ENCODE peak calls at places on chromosome 15, in five cellular contexts. J, S, Q, Y and K are unnamed samples.

GRCh38 chr15:71055461-71055860 is 59.8 kb upstream of the THSD4 start:
- DNase-seq in S (no peak), Q (no peak), Y (no peak), J (no peak), K (no peak)

GRCh38 chr15:69193948-69194827 is 33.8 kb downstream of the GLCE start:
- DNase-seq in S (no peak), Y (no peak), J (no peak), Q (no peak), K (no peak)

GRCh38 chr15:67865331-67865730 is 25.5 kb upstream of the RNU6-1 start:
- DNase-seq in S (no peak), Y (no peak), Q (no peak), J (no peak), K (no peak)

GRCh38 chr15:95940431-95940985 is 390.0 kb upstream of the NR2F2 start:
- DNase-seq in J (no peak), Q (no peak), Y (peak; percentile 39), S (no peak), K (no peak)

GRCh38 chr15:33910741-33911140 is 57.6 kb upstream of the CHRM5 start:
- DNase-seq in S (no peak), J (no peak), Y (no peak), Q (no peak), K (no peak)

GRCh38 chr15:27679621-27680521 is 419.2 kb downstream of the OCA2 start:
- DNase-seq in Q (no peak), Y (no peak), J (peak; percentile 37), S (no peak), K (no peak)

GRCh38 chr15:98009169-98009568 is 48.7 kb downstream of the ARRDC4 start:
- DNase-seq in Q (no peak), J (no peak), S (no peak), Y (no peak), K (no peak)

GRCh38 chr15:74826911-74827310 is 484 bp downstream of the CPLX3 start:
- DNase-seq in Y (no peak), Q (no peak), S (no peak), J (no peak), K (no peak)

GRCh38 chr15:27668471-27669220 is 430.5 kb downstream of the OCA2 start:
- DNase-seq in Y (no peak), Q (no peak), J (no peak), S (no peak), K (no peak)

GRCh38 chr15:92617197-92618037 is 38.2 kb downstream of the FAM174B start:
- DNase-seq in Q (peak; percentile 63), S (no peak), J (no peak), Y (no peak), K (no peak)

GRCh38 chr15:54373332-54373731 is 395.1 kb downstream of the UNC13C start:
- DNase-seq in S (no peak), Y (no peak), Q (no peak), J (no peak), K (no peak)

GRCh38 chr15:60006203-60006782 is 2.2 kb downstream of the FOXB1 start:
- DNase-seq in Q (no peak), J (peak; percentile 49), Y (peak; percentile 80), S (peak; percentile 68), K (no peak)

GRCh38 chr15:68258684-68259083 is 18.9 kb upstream of the FEM1B start:
- DNase-seq in Y (no peak), Q (peak; percentile 72), S (no peak), J (no peak), K (no peak)

GRCh38 chr15:72685925-72686794 is at the start of the genes BBS4 and HIGD2B:
- DNase-seq in Y (peak; percentile 88), Q (peak; percentile 91), S (peak; percentile 91), J (no peak), K (no peak)

GRCh38 chr15:101394056-101394630 is 95.4 kb downstream of the PCSK6 start:
- DNase-seq in J (no peak), Q (peak; percentile 19), S (no peak), Y (no peak), K (no peak)

GRCh38 chr15:28955160-28955502 is 69.4 kb downstream of the APBA2 start:
- DNase-seq in S (peak; percentile 61), Q (no peak), Y (no peak), J (no peak), K (no peak)

GRCh38 chr15:29692527-29692926 is 129.7 kb downstream of the TJP1 start:
- DNase-seq in Q (no peak), Y (no peak), J (no peak), S (no peak), K (no peak)

GRCh38 chr15:92882697-92883642 is 17.2 kb upstream of the CHD2 start:
- DNase-seq in Y (no peak), J (no peak), S (peak; percentile 60), Q (peak; percentile 68), K (peak; percentile 99)

GRCh38 chr15:100997442-100997841 is 78.3 kb downstream of the LRRK1 start:
- DNase-seq in Y (no peak), S (no peak), Q (no peak), J (no peak), K (no peak)

GRCh38 chr15:55740981-55741591 is 1.9 kb downstream of the PRTG start:
- DNase-seq in S (no peak), Q (no peak), Y (no peak), J (no peak), K (no peak)

GRCh38 chr15:49473031-49473430 is 50.0 kb downstream of the FGF7 start:
- DNase-seq in J (no peak), Q (no peak), S (no peak), Y (no peak), K (no peak)

GRCh38 chr15:66617137-66618090 is 51.6 kb upstream of the LCTL start:
- DNase-seq in Q (peak; percentile 93), S (no peak), Y (no peak), J (peak; percentile 66), K (peak; percentile 54)

GRCh38 chr15:42891569-42891968 is 29.0 kb downstream of the TTBK2 start:
- DNase-seq in S (no peak), Q (no peak), Y (no peak), J (no peak), K (no peak)

GRCh38 chr15:92997821-92998220 is 91.2 kb downstream of the RGMA start:
- DNase-seq in S (no peak), J (no peak), Y (no peak), Q (no peak), K (no peak)

GRCh38 chr15:100338971-100339444 is 2.8 kb downstream of the ADAMTS17 start:
- DNase-seq in S (peak; percentile 79), Y (peak; percentile 53), J (peak; percentile 53), Q (peak; percentile 84), K (peak; percentile 44)

GRCh38 chr15:74304459-74304858 is 63.0 kb downstream of the CYP11A1 start:
- DNase-seq in S (no peak), Y (no peak), Q (no peak), J (no peak), K (no peak)

GRCh38 chr15:54035616-54036015 is 57.4 kb downstream of the UNC13C start:
- DNase-seq in S (no peak), Q (no peak), J (no peak), Y (no peak), K (no peak)